ENCODE peak calls at places on chromosomes 3 and 15, in six cellular contexts. P is stimulated activated CD4-positive, alpha-beta T cell treated with anti-CD3 and anti-CD28 coated beads, TNF-alpha, amount 100 ng/mL, for 4 hours; L is effector memory CD8-positive, alpha-beta T cell; N is choroid plexus epithelial cell; D is amniotic stem cell; X is RPMI7951. E is an unnamed sample.

GRCh38 chr15:47963265-47963664 is 157.5 kb upstream of the SLC24A5 start:
- DNase-seq in P (no peak), D (no peak), L (no peak), X (no peak), N (no peak), E (no peak)

GRCh38 chr3:32453346-32453745 is 49.3 kb downstream of the CMTM6 start:
- DNase-seq in N (peak), L (no peak), D (peak), X (no peak), P (no peak), E (no peak)

GRCh38 chr3:154122912-154123559 is 1.8 kb downstream of the ARHGEF26 start:
- DNase-seq in N (peak), X (peak), P (no peak), L (no peak), D (no peak), E (no peak)

GRCh38 chr3:191889781-191890180 is 428.8 kb downstream of the PYDC2 start:
- DNase-seq in P (no peak), L (no peak), D (no peak), N (no peak), X (peak), E (no peak)

GRCh38 chr3:29922990-29923746 is 642.3 kb downstream of the RBMS3 start:
- DNase-seq in L (no peak), D (peak), P (no peak), N (peak), X (peak), E (no peak)

GRCh38 chr3:110307065-110307809 is 764.4 kb upstream of the NECTIN3 start:
- DNase-seq in L (no peak), N (peak), P (no peak), X (no peak), D (no peak), E (no peak)

GRCh38 chr3:135895106-135895733 is 70.3 kb upstream of the PPP2R3A start:
- DNase-seq in L (no peak), P (no peak), D (peak), X (peak), N (peak), E (no peak)

GRCh38 chr15:65008989-65009388 is 19.3 kb upstream of the SPG21 start:
- DNase-seq in P (no peak), N (peak), L (no peak), X (no peak), D (no peak), E (no peak)

GRCh38 chr15:75775296-75776074 is 62.8 kb upstream of the CSPG4 start:
- DNase-seq in L (no peak), D (no peak), X (peak), P (no peak), N (no peak), E (no peak)

GRCh38 chr15:95972136-95972553 is 358.4 kb upstream of the NR2F2 start:
- DNase-seq in N (peak), X (peak), L (no peak), P (no peak), D (peak), E (no peak)

GRCh38 chr3:127744875-127745274 is 72.1 kb downstream of the ABTB1 start:
- DNase-seq in L (no peak), X (peak), P (no peak), N (no peak), D (no peak), E (no peak)

GRCh38 chr3:13137808-13138565 is 64.8 kb upstream of the IQSEC1 start:
- DNase-seq in L (no peak), N (no peak), D (no peak), X (no peak), P (no peak), E (no peak)